ENCODE peak calls at places on chromosomes 16 and 17, in eight cellular contexts. V is stomach, C is sigmoid colon, I is K562, U is HepG2, G is H1, M is prostate gland, F is GM23338. D is an unnamed sample. For H3K4me1, the result is how much of the 10 kb centered on the place peaks cover.

GRCh38 chr16:56547120-56547948 is 17.5 kb upstream of the MT4 start:
- DNase-seq in V (no peak), C (peak), I (peak), U (no peak), G (peak), M (peak), F (peak), D (no peak)

GRCh38 chr16:16151315-16151714 is 72.0 kb downstream of the ABCC6 start:
- DNase-seq in V (no peak), C (no peak), I (no peak), U (no peak), G (no peak), M (no peak), F (no peak), D (no peak)

GRCh38 chr17:41959030-41959335 is 7.6 kb upstream of the CNP start:
- DNase-seq in V (no peak), C (no peak), I (no peak), U (no peak), G (no peak), M (no peak), F (peak), D (no peak)

GRCh38 chr17:41992576-41992975 is 24.7 kb downstream of the DNAJC7 start:
- DNase-seq in V (no peak), C (no peak), I (no peak), U (no peak), G (no peak), M (no peak), F (no peak), D (no peak)

GRCh38 chr16:83005653-83006160 is 378.9 kb downstream of the CDH13 start:
- DNase-seq in V (no peak), C (no peak), I (no peak), U (no peak), G (no peak), M (no peak), F (no peak), D (no peak)

GRCh38 chr17:19286751-19287341 is 49.7 kb downstream of the EPN2 start:
- DNase-seq in V (no peak), C (no peak), I (no peak), U (no peak), G (no peak), M (no peak), F (peak), D (no peak)

GRCh38 chr17:36858119-36859002 is 78.9 kb upstream of the LHX1 start:
- DNase-seq in V (no peak), C (no peak), I (no peak), U (peak), G (no peak), M (no peak), F (no peak), D (no peak)

GRCh38 chr16:56673916-56674315 is 4.3 kb downstream of the MT1H start:
- DNase-seq in V (peak), C (no peak), I (no peak), U (peak), G (no peak), M (peak), F (peak), D (no peak)

GRCh38 chr16:71711789-71712188 is 12.7 kb downstream of the PHLPP2 start:
- DNase-seq in V (no peak), C (no peak), I (no peak), U (no peak), G (no peak), M (no peak), F (peak), D (no peak)

GRCh38 chr17:71632328-71632727 is 488.5 kb upstream of the SOX9 start:
- DNase-seq in V (no peak), C (no peak), I (no peak), U (no peak), G (no peak), M (no peak), F (no peak), D (no peak)

GRCh38 chr17:7322520-7323194 is 6.5 kb downstream of the NEURL4 start:
- DNase-seq in V (no peak), C (peak), I (no peak), U (no peak), G (no peak), M (no peak), F (no peak), D (no peak)

GRCh38 chr17:45432405-45433113 is at the start of gene ARHGAP27:
- DNase-seq in V (peak), C (peak), I (no peak), U (no peak), G (no peak), M (no peak), F (peak), D (no peak)

GRCh38 chr16:17328971-17329370 is 141.8 kb downstream of the XYLT1 start:
- DNase-seq in V (no peak), C (peak), I (no peak), U (no peak), G (no peak), M (peak), F (no peak), D (no peak)

GRCh38 chr17:68697850-68698313 is 96.7 kb upstream of the FAM20A start:
- DNase-seq in V (peak), C (peak), I (no peak), U (peak), G (no peak), M (no peak), F (no peak), D (no peak)

GRCh38 chr17:56434610-56435009 is 158.9 kb upstream of the NOG start:
- DNase-seq in V (no peak), C (no peak), I (no peak), U (no peak), G (no peak), M (no peak), F (no peak), D (no peak)

GRCh38 chr17:78425429-78425828 is 47.0 kb downstream of the PGS1 start:
- DNase-seq in V (no peak), C (no peak), I (no peak), U (no peak), G (no peak), M (no peak), F (no peak), D (no peak)

GRCh38 chr17:80892900-80893603 is 98.6 kb upstream of the CHMP6 start:
- DNase-seq in V (no peak), C (no peak), I (no peak), U (no peak), G (no peak), M (no peak), F (no peak), D (no peak)

GRCh38 chr17:35809855-35810461 is 674 bp downstream of the TAF15 start:
- DNase-seq in V (no peak), C (no peak), I (no peak), U (no peak), G (no peak), M (no peak), F (no peak), D (no peak)

GRCh38 chr17:64611374-64611773 is 50.7 kb downstream of the SMURF2 start:
- DNase-seq in V (no peak), C (no peak), I (no peak), U (no peak), G (no peak), M (no peak), F (no peak), D (no peak)

GRCh38 chr17:78397681-78398101 is 19.2 kb downstream of the PGS1 start:
- DNase-seq in V (no peak), C (no peak), I (no peak), U (no peak), G (no peak), M (peak), F (no peak), D (peak)

GRCh38 chr16:59905628-59906027 is 1171.5 kb upstream of the GOT2 start:
- DNase-seq in V (no peak), C (no peak), I (no peak), U (no peak), G (no peak), M (no peak), F (no peak), D (no peak)

GRCh38 chr16:20814761-20815160 is 8.4 kb downstream of the REXO5 start:
- DNase-seq in V (no peak), C (no peak), I (no peak), U (no peak), G (no peak), M (no peak), F (no peak), D (no peak)

GRCh38 chr16:68492501-68493411 is 44.4 kb upstream of the SMPD3 start:
- DNase-seq in V (peak), C (no peak), I (no peak), U (no peak), G (no peak), M (no peak), F (no peak), D (no peak)

DNA sequence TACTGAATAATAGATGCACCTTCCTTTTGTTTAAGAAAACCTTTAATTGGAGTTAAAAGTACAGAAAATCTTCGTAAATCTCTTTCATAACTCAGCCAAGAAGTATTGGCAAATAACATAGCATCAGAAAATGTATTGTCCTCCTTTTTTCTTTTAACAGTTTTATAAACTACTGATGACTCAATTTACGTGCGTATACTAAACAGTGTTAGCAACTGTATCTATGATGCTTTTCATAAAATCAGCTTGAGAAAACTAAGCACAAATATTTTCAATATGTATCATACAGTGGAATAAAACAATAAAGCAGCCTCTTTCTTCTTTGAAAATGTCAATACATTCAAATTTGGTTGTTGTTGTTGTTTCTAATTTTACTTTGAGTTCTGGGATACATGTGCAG is 88.6 kb downstream of the STXBP4 start:
- DNase-seq in V (no peak), C (no peak), I (no peak), U (no peak), G (no peak), M (no peak), F (no peak), D (no peak)
- H3K4me3 ChIP-seq in V (no peak), C (no peak), I (no peak), U (no peak), G (no peak), M (no peak), F (no peak), D (no peak)

GRCh38 chr17:48563385-48563838 is 14.7 kb downstream of the HOXB4 start:
- DNase-seq in V (no peak), C (no peak), I (no peak), U (no peak), G (no peak), M (no peak), F (no peak), D (no peak)
- H3K4me1 ChIP-seq in V (under half), C (half or more), I (under half), U (under half), G (under half), M (under half), F (half or more), D (under half)

GRCh38 chr17:76449126-76449525 is 3.8 kb downstream of the UBE2O start:
- DNase-seq in V (no peak), C (no peak), I (no peak), U (no peak), G (no peak), M (no peak), F (no peak), D (no peak)

GRCh38 chr17:76453431-76453743 is 435 bp upstream of the UBE2O start:
- DNase-seq in V (no peak), C (no peak), I (no peak), U (no peak), G (no peak), M (no peak), F (no peak), D (no peak)

GRCh38 chr17:76451480-76451879 is 1.5 kb downstream of the UBE2O start:
- DNase-seq in V (no peak), C (no peak), I (no peak), U (no peak), G (no peak), M (no peak), F (no peak), D (no peak)

GRCh38 chr17:76452102-76452645 is 778 bp downstream of the UBE2O start:
- DNase-seq in V (peak), C (no peak), I (no peak), U (no peak), G (no peak), M (no peak), F (no peak), D (no peak)

DNA sequence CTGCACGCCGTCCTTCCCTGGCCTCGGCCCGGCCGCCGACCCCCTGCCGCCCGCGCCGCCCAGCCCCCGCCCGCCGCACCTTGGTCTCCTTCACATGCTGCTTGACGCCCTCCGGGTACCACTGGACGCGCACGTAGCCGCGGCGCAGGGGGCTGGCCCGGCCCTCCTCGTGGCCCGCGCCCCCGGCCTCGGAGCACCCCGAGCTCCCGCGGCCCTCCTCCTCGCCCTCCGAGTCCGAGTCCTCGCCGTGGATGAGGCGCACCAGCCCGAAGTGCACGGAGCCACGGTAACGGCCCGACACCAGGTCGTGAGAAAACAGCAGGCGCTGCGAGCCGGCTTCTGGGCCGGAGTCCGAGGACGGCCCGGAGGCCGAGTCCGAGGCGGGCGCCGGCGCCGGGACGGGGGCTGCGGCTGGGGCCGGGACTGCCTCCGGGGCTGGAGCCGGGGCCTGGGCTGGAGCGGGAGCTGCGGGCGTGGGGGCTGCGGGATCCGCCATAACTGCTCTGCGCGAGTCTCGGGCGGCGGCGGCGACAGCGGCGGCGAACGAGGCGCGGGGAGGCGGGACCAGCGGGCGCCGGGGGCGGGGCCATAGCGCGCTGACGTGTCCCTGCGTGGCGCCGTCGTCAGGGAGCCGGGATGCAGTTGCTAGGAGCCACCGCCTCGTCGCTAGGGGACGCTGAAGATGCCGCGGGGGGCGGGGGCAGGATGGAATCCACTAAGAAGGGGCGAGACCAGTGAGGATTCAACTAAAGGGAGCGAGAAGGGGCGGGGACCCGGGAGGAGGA is at the start of gene UBE2O:
- DNase-seq in V (peak), C (peak), I (peak), U (peak), G (peak), M (peak), F (peak), D (peak)
- TF ChIP-seq POLR2AphosphoS5 in V (peak), C (peak), I (peak), U (peak), G (no peak), M (peak), F (peak), D (no peak)

DNA sequence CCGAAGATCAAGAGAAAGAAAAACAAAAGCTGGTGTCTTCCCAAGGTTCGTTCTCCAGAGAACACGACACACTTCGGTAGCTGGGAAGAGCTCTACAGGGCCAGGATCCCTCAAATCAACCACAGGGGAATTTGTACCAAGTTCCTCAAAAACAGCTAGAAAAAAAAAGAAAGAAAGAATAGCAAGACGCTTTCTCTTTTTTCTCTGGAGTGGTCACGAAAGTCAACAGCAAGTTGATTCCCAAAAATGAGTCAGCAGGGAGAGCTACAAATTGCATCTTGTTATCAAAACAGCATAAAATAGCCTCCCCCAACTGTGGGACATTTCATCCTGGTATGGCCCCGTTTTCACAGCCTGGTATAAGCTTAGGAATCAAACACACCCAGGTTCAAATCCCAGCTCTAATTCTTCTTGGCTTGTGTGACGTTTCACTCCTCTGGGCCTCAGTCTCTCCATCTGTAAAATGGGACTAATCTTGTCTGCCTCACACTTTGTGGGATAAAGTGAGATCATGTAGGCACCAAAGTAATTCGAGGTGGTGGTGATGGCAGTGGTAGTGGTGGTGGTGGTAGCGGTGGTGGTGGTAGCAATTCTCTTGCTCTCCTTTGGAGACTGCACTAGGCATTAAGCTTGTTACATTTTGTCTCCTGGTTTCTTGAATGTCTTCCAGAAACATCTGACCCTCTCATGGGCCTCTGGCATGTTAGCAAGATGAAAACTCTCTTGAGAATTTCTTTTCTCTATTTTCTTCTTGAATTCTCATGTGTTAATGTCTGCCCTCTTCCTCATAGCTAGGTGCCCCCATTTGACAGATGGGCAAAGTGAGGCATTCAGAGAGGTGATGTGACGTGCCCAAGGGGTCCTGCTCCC is 988 bp upstream of the IL21R start:
- DNase-seq in V (no peak), C (no peak), I (no peak), U (no peak), G (no peak), M (no peak), F (no peak), D (no peak)
- H3K4me3 ChIP-seq in V (no peak), C (no peak), I (no peak), U (no peak), G (no peak), M (no peak), F (no peak), D (no peak)